ENCODE peak calls at places on chromosomes 3 and 15, in eight cellular contexts. H is activated CD8-positive, alpha-beta memory T cell treated with anti-CD3 and anti-CD28 coated beads, Interleukin-2, amount 50 U/mL, for 4 hours; L is PC-9; G is fibroblast of the conjunctiva; W is WTC11; M is B cell; S is NT2/D1; T is central memory CD8-positive, alpha-beta T cell. B is an unnamed sample.

GRCh38 chr3:85054579-85054978 is 95.8 kb downstream of the CADM2 start:
- DNase-seq in S (no peak), H (no peak), T (no peak), L (no peak), G (no peak), W (no peak), M (no peak), B (no peak)

GRCh38 chr3:127959873-127960272 is 44.8 kb downstream of the KBTBD12 start:
- DNase-seq in T (no peak), L (peak), M (no peak), G (no peak), S (peak), H (no peak), W (peak), B (no peak)

GRCh38 chr3:122299872-122300460 is 25.1 kb upstream of the CSTA start:
- DNase-seq in T (no peak), W (peak), G (no peak), S (peak), L (no peak), M (no peak), H (peak), B (no peak)

GRCh38 chr15:89209057-89209456 is 12.3 kb downstream of the RLBP1 start:
- DNase-seq in L (no peak), G (no peak), T (no peak), S (no peak), H (no peak), W (no peak), M (no peak), B (no peak)

GRCh38 chr15:48802867-48803266 is 8.0 kb downstream of the CEP152 start:
- DNase-seq in H (no peak), M (no peak), S (no peak), L (no peak), W (no peak), G (peak), T (no peak), B (no peak)

GRCh38 chr3:21544076-21544462 is 206.9 kb downstream of the ZNF385D start:
- DNase-seq in M (no peak), W (no peak), G (no peak), L (no peak), S (no peak), H (no peak), T (no peak), B (no peak)

GRCh38 chr15:61205427-61205826 is 23.7 kb downstream of the RORA start:
- DNase-seq in S (no peak), W (no peak), M (no peak), L (no peak), H (no peak), T (no peak), G (no peak), B (no peak)

GRCh38 chr3:97125902-97126499 is 311.6 kb downstream of the EPHA6 start:
- DNase-seq in W (no peak), G (no peak), S (peak), T (no peak), L (no peak), M (no peak), H (no peak), B (no peak)

GRCh38 chr3:150733936-150734794 is 28.8 kb downstream of the SIAH2 start:
- DNase-seq in H (no peak), T (no peak), G (no peak), L (no peak), M (no peak), W (no peak), S (no peak), B (no peak)

GRCh38 chr3:181267312-181267711 is 277.8 kb upstream of the DNAJC19 start:
- DNase-seq in T (no peak), S (no peak), G (no peak), L (no peak), H (no peak), M (no peak), W (no peak), B (no peak)

GRCh38 chr3:114892117-114892870 is 254.8 kb downstream of the ZBTB20 start:
- DNase-seq in H (no peak), W (no peak), S (no peak), M (no peak), T (no peak), L (no peak), G (no peak), B (no peak)

GRCh38 chr3:151841801-151842200 is 27.9 kb downstream of the AADAC start:
- DNase-seq in M (no peak), T (no peak), H (no peak), G (no peak), L (no peak), W (no peak), S (no peak), B (no peak)

GRCh38 chr3:49534581-49535495 is 19.4 kb upstream of the BSN start:
- DNase-seq in G (no peak), S (no peak), H (no peak), L (no peak), W (peak), T (no peak), M (no peak), B (no peak)

GRCh38 chr15:83066761-83067637 is at the start of gene BTBD1:
- DNase-seq in G (peak), H (peak), T (peak), W (peak), S (peak), L (peak), M (peak), B (peak)

GRCh38 chr3:59446775-59447465 is 397.1 kb upstream of the CFAP20DC start:
- DNase-seq in W (no peak), T (no peak), H (no peak), L (no peak), G (no peak), M (no peak), S (no peak), B (no peak)

GRCh38 chr15:75606711-75607684 is 18.5 kb downstream of the SNUPN start:
- DNase-seq in M (no peak), H (no peak), W (no peak), G (no peak), L (no peak), S (no peak), T (no peak), B (no peak)

GRCh38 chr3:148379763-148380162 is 317.9 kb upstream of the AGTR1 start:
- DNase-seq in S (peak), H (no peak), M (no peak), G (peak), W (no peak), T (no peak), L (no peak), B (no peak)

GRCh38 chr15:50879016-50879415 is 29.5 kb upstream of the AP4E1 start:
- DNase-seq in G (no peak), H (no peak), T (no peak), S (no peak), M (no peak), W (no peak), L (no peak), B (no peak)

GRCh38 chr3:179772297-179772696 is 119.5 kb downstream of the USP13 start:
- DNase-seq in W (no peak), S (no peak), G (no peak), M (no peak), H (no peak), T (no peak), L (no peak), B (no peak)

GRCh38 chr3:88985491-88985890 is 121.9 kb upstream of the EPHA3 start:
- DNase-seq in L (no peak), T (no peak), W (no peak), G (no peak), S (no peak), M (no peak), H (no peak), B (no peak)

GRCh38 chr15:89196994-89197393 is 24.4 kb downstream of the RLBP1 start:
- DNase-seq in H (no peak), T (no peak), G (no peak), S (no peak), M (no peak), L (peak), W (no peak), B (no peak)

GRCh38 chr3:187063286-187064081 is 75.8 kb downstream of the RPL39L start:
- DNase-seq in W (no peak), L (peak), H (no peak), G (no peak), S (no peak), T (no peak), M (no peak), B (no peak)

GRCh38 chr15:51642696-51643095 is 20.1 kb upstream of the DMXL2 start:
- DNase-seq in H (no peak), G (no peak), W (no peak), T (no peak), M (no peak), L (no peak), S (no peak), B (no peak)

GRCh38 chr3:178381971-178382370 is 154.3 kb upstream of the KCNMB2 start:
- DNase-seq in G (no peak), L (no peak), M (no peak), T (no peak), S (no peak), H (no peak), W (no peak), B (no peak)

GRCh38 chr3:12120374-12121140 is 38.2 kb downstream of the TIMP4 start:
- DNase-seq in T (no peak), W (no peak), G (no peak), H (no peak), M (no peak), S (no peak), L (no peak), B (no peak)

GRCh38 chr3:124621498-124621897 is 108.8 kb upstream of the UMPS start:
- DNase-seq in M (no peak), H (no peak), W (no peak), L (no peak), G (no peak), T (no peak), S (no peak), B (no peak)

GRCh38 chr3:51621091-51621892 is 49.8 kb upstream of the TEX264 start:
- DNase-seq in M (no peak), L (no peak), S (no peak), H (no peak), W (no peak), T (no peak), G (peak), B (no peak)

GRCh38 chr3:195450731-195451229 is 8.0 kb upstream of the ACAP2 start:
- DNase-seq in M (no peak), L (no peak), W (no peak), H (no peak), T (no peak), G (peak), S (no peak), B (no peak)

GRCh38 chr3:22979581-22979980 is 223.5 kb upstream of the UBE2E2 start:
- DNase-seq in T (no peak), M (no peak), L (no peak), G (no peak), W (no peak), S (no peak), H (no peak), B (no peak)

GRCh38 chr15:45573961-45574629 is 13.1 kb upstream of the BLOC1S6 start:
- DNase-seq in H (no peak), G (no peak), T (no peak), L (peak), S (peak), W (peak), M (no peak), B (no peak)

GRCh38 chr3:98329392-98330124 is 24.1 kb upstream of the OR5K4 start:
- DNase-seq in S (peak), L (peak), T (no peak), H (peak), G (peak), M (no peak), W (peak), B (no peak)

GRCh38 chr3:156547637-156548036 is 7.3 kb downstream of the SSR3 start:
- DNase-seq in H (no peak), L (no peak), W (no peak), M (no peak), G (no peak), S (no peak), T (no peak), B (no peak)

GRCh38 chr3:66113542-66113941 is 74.8 kb upstream of the MAGI1 start:
- DNase-seq in H (no peak), L (no peak), T (no peak), M (no peak), S (no peak), W (no peak), G (no peak), B (no peak)

GRCh38 chr3:85102774-85103173 is 144.0 kb downstream of the CADM2 start:
- DNase-seq in W (no peak), L (no peak), H (no peak), T (no peak), M (no peak), G (no peak), S (no peak), B (no peak)

GRCh38 chr15:78204351-78205309 is 29.7 kb downstream of the ACSBG1 start:
- DNase-seq in L (no peak), W (no peak), T (peak), H (no peak), S (no peak), M (no peak), G (no peak), B (peak)

GRCh38 chr3:124837730-124838186 is 49.4 kb downstream of the ITGB5 start:
- DNase-seq in W (no peak), M (no peak), T (no peak), H (no peak), G (peak), L (peak), S (no peak), B (peak)

GRCh38 chr15:69410290-69410874 is 3.8 kb upstream of the KIF23 start:
- DNase-seq in H (no peak), G (no peak), T (no peak), S (no peak), W (peak), M (no peak), L (peak), B (no peak)

GRCh38 chr3:123157598-123158287 is 44.0 kb upstream of the SEC22A start:
- DNase-seq in L (no peak), H (no peak), S (no peak), G (no peak), W (no peak), M (no peak), T (no peak), B (no peak)

GRCh38 chr3:171556133-171556532 is 95.9 kb upstream of the TNIK start:
- DNase-seq in W (no peak), S (no peak), G (no peak), L (no peak), T (no peak), M (no peak), H (no peak), B (no peak)